ENCODE peak calls at places on chromosomes 4 and X, in ten cellular contexts. X, E, P, Z, Y, Q, I, D, J and K are unnamed samples.

GRCh38 chrX:149508467-149508866 is 3.4 kb upstream of the IDS start:
- DNase-seq in X (no peak), E (no peak), P (no peak), Z (no peak), Y (no peak), Q (no peak), I (no peak), D (no peak), J (no peak), K (no peak)

GRCh38 chrX:151736685-151737084 is 2.1 kb downstream of the CNGA2 start:
- DNase-seq in X (no peak), E (no peak), P (no peak), Z (no peak), Y (no peak), Q (no peak), I (no peak), D (no peak), J (no peak), K (no peak)

GRCh38 chr4:10578027-10578426 is 106.5 kb downstream of the CLNK start:
- DNase-seq in X (no peak), E (no peak), P (no peak), Z (no peak), Y (no peak), Q (no peak), I (no peak), D (no peak), J (no peak), K (no peak)

GRCh38 chrX:100625985-100626491 is 10.6 kb downstream of the TSPAN6 start:
- DNase-seq in X (no peak), E (no peak), P (no peak), Z (no peak), Y (no peak), Q (no peak), I (no peak), D (no peak), J (no peak), K (no peak)

GRCh38 chr4:81021526-81021944 is 9.0 kb upstream of the BMP3 start:
- DNase-seq in X (no peak), E (peak; percentile 95), P (peak; percentile 94), Z (no peak), Y (no peak), Q (peak; percentile 73), I (no peak), D (no peak), J (no peak), K (no peak)

GRCh38 chr4:163681208-163681821 is 186.8 kb downstream of the TMA16 start:
- DNase-seq in X (peak; percentile 37), E (no peak), P (peak; percentile 54), Z (no peak), Y (no peak), Q (no peak), I (no peak), D (no peak), J (peak; percentile 25), K (peak; percentile 63)

GRCh38 chrX:57596109-57596870 is 4.5 kb downstream of the ZXDB start:
- DNase-seq in X (no peak), E (no peak), P (peak; percentile 63), Z (no peak), Y (no peak), Q (no peak), I (no peak), D (no peak), J (no peak), K (no peak)

GRCh38 chr4:140130677-140131076 is 23.3 kb downstream of the MAML3 start:
- DNase-seq in X (no peak), E (peak; percentile 95), P (peak; percentile 87), Z (no peak), Y (no peak), Q (no peak), I (no peak), D (no peak), J (peak; percentile 76), K (no peak)

GRCh38 chr4:65747386-65747785 is 77.1 kb upstream of the EPHA5 start:
- DNase-seq in X (no peak), E (no peak), P (peak; percentile 26), Z (no peak), Y (no peak), Q (no peak), I (no peak), D (no peak), J (no peak), K (no peak)

GRCh38 chr4:121654738-121655137 is 42.0 kb downstream of the ANXA5 start:
- DNase-seq in X (no peak), E (no peak), P (no peak), Z (no peak), Y (no peak), Q (no peak), I (no peak), D (no peak), J (no peak), K (no peak)

GRCh38 chr4:148022975-148023374 is 291.1 kb downstream of the ARHGAP10 start:
- DNase-seq in X (no peak), E (no peak), P (no peak), Z (no peak), Y (no peak), Q (no peak), I (no peak), D (no peak), J (no peak), K (no peak)

DNA sequence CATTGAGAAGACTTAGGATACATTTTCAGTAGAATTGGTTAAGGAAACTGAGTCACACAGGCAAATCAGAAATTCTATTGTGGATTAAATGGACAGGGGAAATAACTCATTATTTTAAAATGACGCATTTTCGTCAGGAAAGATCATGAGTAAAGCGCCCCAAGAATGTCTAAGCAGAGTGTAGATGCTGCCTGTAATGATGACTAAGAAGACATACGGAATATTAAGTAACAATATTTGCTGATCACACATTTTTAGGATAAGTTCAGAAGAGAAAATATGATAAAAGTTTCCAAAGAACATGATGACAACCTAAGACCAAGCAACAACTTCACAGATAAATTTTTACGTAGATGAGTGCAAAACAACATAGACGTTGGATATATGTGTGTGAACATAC is 596.3 kb upstream of the TENM3 start:
- DNase-seq in X (no peak), E (no peak), P (no peak), Z (no peak), Y (no peak), Q (no peak), I (no peak), D (no peak), J (no peak), K (no peak)
- H3K27ac ChIP-seq in X (no peak overlapping the region), E (no peak overlapping the region), P (no peak overlapping the region), Z (no peak overlapping the region), Y (no peak overlapping the region), Q (no peak overlapping the region), I (no peak overlapping the region), D (no peak overlapping the region), J (no peak overlapping the region), K (no peak overlapping the region)

GRCh38 chr4:102759835-102760644 is 728 bp downstream of the MANBA start:
- DNase-seq in X (peak; percentile 20), E (no peak), P (peak; percentile 30), Z (no peak), Y (peak; percentile 27), Q (peak; percentile 28), I (no peak), D (no peak), J (peak; percentile 25), K (peak; percentile 57)
- TF ChIP-seq CTCF in X (no peak), E (no peak), P (no peak), Z (no peak), Y (no peak), Q (no peak), I (no peak), D (no peak), J (no peak), K (no peak)

GRCh38 chr4:118284169-118284568 is 68.6 kb downstream of the PRSS12 start:
- DNase-seq in X (no peak), E (no peak), P (no peak), Z (no peak), Y (no peak), Q (no peak), I (no peak), D (no peak), J (no peak), K (no peak)

GRCh38 chr4:118279920-118280432 is 72.8 kb downstream of the PRSS12 start:
- DNase-seq in X (no peak), E (no peak), P (no peak), Z (no peak), Y (no peak), Q (no peak), I (no peak), D (no peak), J (no peak), K (no peak)

GRCh38 chr4:118280501-118281218 is 72.1 kb downstream of the PRSS12 start:
- DNase-seq in X (peak; percentile 36), E (peak; percentile 54), P (peak; percentile 60), Z (no peak), Y (peak; percentile 55), Q (peak; percentile 69), I (no peak), D (no peak), J (peak; percentile 71), K (peak; percentile 79)

GRCh38 chr4:118281611-118282442 is 71.0 kb downstream of the PRSS12 start:
- DNase-seq in X (no peak), E (no peak), P (no peak), Z (peak; percentile 65), Y (no peak), Q (no peak), I (no peak), D (no peak), J (no peak), K (peak; percentile 71)

DNA sequence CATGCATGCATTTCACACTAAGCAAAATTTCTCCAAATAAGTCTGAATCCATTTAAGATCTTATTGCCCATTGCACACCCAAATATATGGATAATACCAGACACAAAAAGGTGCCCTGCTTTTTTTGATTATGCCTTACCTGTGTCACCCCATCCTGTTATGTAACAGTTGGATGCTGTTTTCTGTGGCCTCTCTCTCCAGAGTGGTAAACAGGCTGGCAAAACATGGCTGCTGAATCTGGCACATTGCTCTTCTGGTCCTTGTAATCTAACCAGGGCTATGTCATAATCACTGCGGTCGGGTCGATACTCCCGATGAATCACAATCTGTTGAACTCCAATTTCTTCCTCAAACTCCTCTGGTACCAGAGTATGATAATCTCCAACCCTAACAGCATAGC is 70.1 kb downstream of the PRSS12 start:
- DNase-seq in X (no peak), E (peak; percentile 82), P (peak; percentile 59), Z (no peak), Y (no peak), Q (no peak), I (no peak), D (no peak), J (no peak), K (peak; percentile 54)
- H3K4me1 ChIP-seq in X (peaks cover 26% of the 10 kb centered on the region), E (peaks cover 16% of the 10 kb centered on the region), P (peaks cover 12% of the 10 kb centered on the region), Z (peaks cover 18% of the 10 kb centered on the region), Y (peaks cover 32% of the 10 kb centered on the region), Q (peaks cover 12% of the 10 kb centered on the region), I (peaks cover 30% of the 10 kb centered on the region), D (peaks cover 43% of the 10 kb centered on the region), J (peaks cover 22% of the 10 kb centered on the region), K (peaks cover 3% of the 10 kb centered on the region)

GRCh38 chr4:132901224-132901623 is 247.9 kb upstream of the PCDH10 start:
- DNase-seq in X (no peak), E (no peak), P (no peak), Z (no peak), Y (no peak), Q (no peak), I (no peak), D (no peak), J (no peak), K (no peak)
- H3K27ac ChIP-seq in X (no peak overlapping the region), E (no peak overlapping the region), P (no peak overlapping the region), Z (no peak overlapping the region), Y (no peak overlapping the region), Q (no peak overlapping the region), I (no peak overlapping the region), D (no peak overlapping the region), J (no peak overlapping the region), K (no peak overlapping the region)

GRCh38 chr4:85756938-85757337 is 282.0 kb downstream of the ARHGAP24 start:
- DNase-seq in X (no peak), E (no peak), P (peak; percentile 55), Z (no peak), Y (no peak), Q (no peak), I (no peak), D (no peak), J (peak; percentile 37), K (peak; percentile 64)
- TF ChIP-seq CTCF in X (no peak), E (peak; percentile 50), P (peak; percentile 49), Z (peak; percentile 51), Y (no peak), Q (peak; percentile 46), I (peak; percentile 45), D (peak; percentile 28), J (peak; percentile 32), K (peak; percentile 71)